ENCODE peak calls at places on chromosomes 6 and 20, in seven cellular contexts. W is kidney, B is HCT116, G is astrocyte, N is HepG2, R is fibroblast of lung, V is MM.1S. F is an unnamed sample.

GRCh38 chr6:84309336-84309735 is 81.9 kb upstream of the CEP162 start:
- DNase-seq in W (no peak), B (no peak), G (no peak), N (no peak), R (no peak), V (no peak), F (no peak)

GRCh38 chr20:59748555-59749292 is 144.4 kb downstream of the PHACTR3 start:
- DNase-seq in W (no peak), B (no peak), G (peak; percentile 44), N (no peak), R (peak; percentile 46), V (no peak), F (no peak)

GRCh38 chr6:46017726-46018125 is 2.1 kb upstream of the CLIC5 start:
- DNase-seq in W (no peak), B (no peak), G (no peak), N (no peak), R (no peak), V (no peak), F (no peak)

GRCh38 chr20:58868795-58869194 is 16.3 kb downstream of the GNAS start:
- DNase-seq in W (no peak), B (no peak), G (no peak), N (no peak), R (no peak), V (no peak), F (peak; percentile 63)

GRCh38 chr6:19438566-19439353 is 398.4 kb upstream of the ID4 start:
- DNase-seq in W (no peak), B (no peak), G (no peak), N (no peak), R (no peak), V (no peak), F (no peak)

GRCh38 chr20:36786246-36786645 is 12.7 kb upstream of the DSN1 start:
- DNase-seq in W (peak; percentile 55), B (no peak), G (no peak), N (no peak), R (no peak), V (no peak), F (no peak)

GRCh38 chr20:51310216-51310615 is 232.3 kb downstream of the NFATC2 start:
- DNase-seq in W (no peak), B (no peak), G (no peak), N (no peak), R (no peak), V (no peak), F (no peak)

GRCh38 chr20:13794667-13795066 is 9.8 kb downstream of the NDUFAF5 start:
- DNase-seq in W (no peak), B (no peak), G (no peak), N (no peak), R (no peak), V (no peak), F (no peak)

GRCh38 chr6:392441-393390 is 1.2 kb downstream of the IRF4 start:
- DNase-seq in W (peak; percentile 77), B (no peak), G (no peak), N (no peak), R (peak; percentile 6), V (no peak), F (peak; percentile 79)

GRCh38 chr6:119071576-119071975 is 6.9 kb downstream of the FAM184A start:
- DNase-seq in W (no peak), B (no peak), G (no peak), N (peak; percentile 65), R (no peak), V (no peak), F (no peak)

GRCh38 chr6:3457710-3458605 is 1.1 kb upstream of the SLC22A23 start:
- DNase-seq in W (no peak), B (peak; percentile 42), G (no peak), N (peak; percentile 37), R (peak; percentile 41), V (no peak), F (peak; percentile 72)

GRCh38 chr6:108080010-108080780 is 5.7 kb upstream of the OSTM1 start:
- DNase-seq in W (no peak), B (no peak), G (peak; percentile 40), N (no peak), R (peak; percentile 57), V (no peak), F (peak; percentile 80)

GRCh38 chr6:165774903-165775608 is 112.0 kb upstream of the PDE10A start:
- DNase-seq in W (no peak), B (no peak), G (peak; percentile 18), N (peak; percentile 39), R (peak; percentile 31), V (no peak), F (peak; percentile 56)

GRCh38 chr20:24117386-24117785 is 128.8 kb upstream of the GGTLC1 start:
- DNase-seq in W (no peak), B (no peak), G (no peak), N (no peak), R (no peak), V (no peak), F (peak; percentile 29)

GRCh38 chr6:27452496-27452897 is 20.4 kb downstream of the ZNF184 start:
- DNase-seq in W (no peak), B (no peak), G (no peak), N (no peak), R (peak; percentile 11), V (no peak), F (no peak)

GRCh38 chr6:147248859-147249258 is 44.6 kb downstream of the STXBP5 start:
- DNase-seq in W (no peak), B (no peak), G (no peak), N (no peak), R (no peak), V (no peak), F (peak; percentile 59)

GRCh38 chr6:81766482-81767069 is 14.1 kb upstream of the TENT5A start:
- DNase-seq in W (no peak), B (no peak), G (peak; percentile 97), N (peak; percentile 78), R (peak; percentile 97), V (no peak), F (no peak)

GRCh38 chr20:62065669-62066338 is at the start of gene TAF4:
- DNase-seq in W (peak; percentile 92), B (no peak), G (peak; percentile 16), N (peak; percentile 59), R (peak; percentile 52), V (peak; percentile 84), F (peak; percentile 89)

GRCh38 chr6:70257874-70258273 is 45.0 kb downstream of the COL9A1 start:
- DNase-seq in W (no peak), B (no peak), G (no peak), N (no peak), R (no peak), V (no peak), F (no peak)

GRCh38 chr6:136334853-136335252 is 45.2 kb upstream of the BCLAF1 start:
- DNase-seq in W (no peak), B (no peak), G (no peak), N (no peak), R (no peak), V (no peak), F (peak; percentile 86)

GRCh38 chr6:144543006-144543871 is 258.1 kb downstream of the UTRN start:
- DNase-seq in W (no peak), B (peak; percentile 32), G (peak; percentile 50), N (no peak), R (peak; percentile 65), V (no peak), F (peak; percentile 45)
- H3K9ac ChIP-seq in W (no peak overlapping the region), B (no peak overlapping the region), G (no peak overlapping the region), N (no peak overlapping the region), R (no peak overlapping the region), V (no peak overlapping the region), F (no peak overlapping the region)

GRCh38 chr20:63077705-63078104 is 70.9 kb upstream of the BHLHE23 start:
- DNase-seq in W (no peak), B (no peak), G (no peak), N (no peak), R (no peak), V (no peak), F (no peak)
- TF ChIP-seq CTCF in W (no peak), B (no peak), G (no peak), N (no peak), R (no peak), V (no peak), F (no peak)

GRCh38 chr20:57287901-57288300 is 21.5 kb upstream of the BMP7 start:
- DNase-seq in W (peak; percentile 27), B (no peak), G (no peak), N (no peak), R (no peak), V (no peak), F (no peak)
- H3K4me1 ChIP-seq in W (no peaks in the 10 kb centered on the region), B (no peaks in the 10 kb centered on the region), G (peaks cover 8% of the 10 kb centered on the region), N (no peaks in the 10 kb centered on the region), R (no peaks in the 10 kb centered on the region), V (peaks cover 2% of the 10 kb centered on the region), F (no peaks in the 10 kb centered on the region)

GRCh38 chr20:35263609-35264223 is 14.2 kb downstream of the MMP24OS start:
- DNase-seq in W (peak; percentile 88), B (no peak), G (no peak), N (peak; percentile 45), R (no peak), V (no peak), F (no peak)
- H3K9ac ChIP-seq in W (peak overlapping the region; percentile 99), B (peak overlapping the region; percentile 25), G (peak overlapping the region; percentile 57), N (peak overlapping the region; percentile 41), R (no peak overlapping the region), V (no peak overlapping the region), F (peak overlapping the region; percentile 91)

GRCh38 chr6:96468681-96469224 is 52.9 kb upstream of the UFL1 start:
- DNase-seq in W (no peak), B (no peak), G (no peak), N (no peak), R (peak; percentile 6), V (peak; percentile 12), F (no peak)
- TF ChIP-seq CTCF in W (no peak), B (peak; percentile 43), G (peak; percentile 14), N (no peak), R (no peak), V (peak; percentile 28), F (peak; percentile 61)